ENCODE peak calls at places on chromosome 16, in eight cellular contexts. F is AG09309, H is prostate gland, E is PC-9, S is A549, X is hepatocyte, U is GM10248, J is osteocyte. G is an unnamed sample.

GRCh38 chr16:49203361-49203760 is 78.3 kb downstream of the CBLN1 start:
- DNase-seq in E (no peak), F (no peak), U (no peak), H (no peak), X (no peak), J (peak), S (no peak), G (no peak)

GRCh38 chr16:57422026-57422944 is 17.7 kb downstream of the CCL17 start:
- DNase-seq in X (peak), F (no peak), J (no peak), S (peak), H (peak), U (no peak), E (peak), G (no peak)

GRCh38 chr16:28191364-28191985 is 20.3 kb downstream of the XPO6 start:
- DNase-seq in J (no peak), H (peak), U (no peak), S (no peak), X (no peak), E (no peak), F (no peak), G (no peak)

GRCh38 chr16:24939224-24939623 is 75.9 kb downstream of the ARHGAP17 start:
- DNase-seq in X (no peak), H (no peak), E (no peak), S (no peak), F (no peak), J (no peak), U (no peak), G (no peak)

GRCh38 chr16:80631581-80631980 is 90.8 kb downstream of the DYNLRB2 start:
- DNase-seq in U (no peak), S (no peak), E (no peak), J (no peak), H (no peak), F (no peak), X (no peak), G (no peak)

GRCh38 chr16:13864689-13865088 is 55.3 kb upstream of the ERCC4 start:
- DNase-seq in S (no peak), U (no peak), E (no peak), X (no peak), F (no peak), J (no peak), H (no peak), G (no peak)

GRCh38 chr16:14501331-14502255 is 128.5 kb downstream of the PARN start:
- DNase-seq in E (peak), U (no peak), X (peak), J (peak), S (peak), H (peak), F (peak), G (no peak)

GRCh38 chr16:6265956-6266355 is 1066.7 kb upstream of the RBFOX1 start:
- DNase-seq in X (no peak), J (no peak), H (no peak), E (no peak), U (no peak), F (no peak), S (no peak), G (no peak)

GRCh38 chr16:89584768-89585549 is 9.4 kb downstream of the CPNE7 start:
- DNase-seq in J (no peak), X (no peak), H (no peak), U (no peak), F (no peak), E (no peak), S (no peak), G (no peak)

GRCh38 chr16:60642956-60643355 is 1393.3 kb downstream of the CDH8 start:
- DNase-seq in F (no peak), E (no peak), J (no peak), H (no peak), X (no peak), U (no peak), S (no peak), G (no peak)

GRCh38 chr16:58652741-58653140 is 23.1 kb upstream of the CNOT1 start:
- DNase-seq in E (no peak), S (peak), H (no peak), U (no peak), X (no peak), F (no peak), J (no peak), G (no peak)

GRCh38 chr16:23014592-23014991 is 134.7 kb downstream of the USP31 start:
- DNase-seq in J (no peak), X (no peak), F (no peak), E (no peak), U (no peak), S (peak), H (no peak), G (no peak)

GRCh38 chr16:23016372-23016771 is 132.9 kb downstream of the USP31 start:
- DNase-seq in F (no peak), U (no peak), X (no peak), S (no peak), E (no peak), H (no peak), J (no peak), G (no peak)

GRCh38 chr16:79639576-79640311 is 39.2 kb upstream of the MAF start:
- DNase-seq in S (peak), U (no peak), X (peak), F (no peak), E (no peak), J (no peak), H (peak), G (no peak)

GRCh38 chr16:50315346-50315997 is 49.1 kb downstream of the ADCY7 start:
- DNase-seq in E (no peak), S (no peak), J (no peak), H (no peak), F (no peak), U (no peak), X (peak), G (no peak)

GRCh38 chr16:76487411-76488064 is 210.3 kb downstream of the CNTNAP4 start:
- DNase-seq in J (no peak), S (no peak), X (no peak), F (no peak), U (no peak), H (no peak), E (no peak), G (no peak)

GRCh38 chr16:9016824-9017223 is 53.1 kb upstream of the USP7 start:
- DNase-seq in X (no peak), U (no peak), H (no peak), E (no peak), S (no peak), J (no peak), F (no peak), G (no peak)

GRCh38 chr16:77931058-77931457 is 91.3 kb upstream of the CLEC3A start:
- DNase-seq in F (no peak), J (no peak), S (no peak), H (no peak), E (no peak), U (no peak), X (no peak), G (no peak)

DNA sequence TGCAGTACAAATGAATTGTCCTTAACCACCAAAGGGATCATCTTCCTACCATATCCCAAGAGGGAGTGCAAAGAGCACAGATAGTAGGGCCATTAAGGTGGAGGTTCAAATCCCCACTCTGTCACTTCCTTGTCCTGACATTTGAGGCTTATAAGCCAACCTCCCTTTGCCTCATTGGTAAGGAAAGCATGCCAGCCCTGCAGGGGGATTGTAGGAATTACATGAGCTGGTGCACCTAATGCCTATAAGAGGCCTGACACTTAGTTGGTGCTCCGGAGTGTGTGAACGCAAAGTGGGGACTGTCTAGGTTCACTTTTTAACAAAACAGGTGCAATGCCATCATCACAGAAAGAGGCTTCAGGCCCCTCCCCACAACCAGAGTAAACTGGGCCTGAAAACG is 374.4 kb downstream of the SNX29 start:
- DNase-seq in X (no peak), J (no peak), U (no peak), E (no peak), H (no peak), S (peak), F (no peak), G (no peak)
- TF ChIP-seq CTCF in X (no peak), J (no peak), U (no peak), E (no peak), H (no peak), S (no peak), F (no peak), G (no peak)

GRCh38 chr16:75062135-75062943 is 54.2 kb downstream of the LDHD start:
- DNase-seq in J (no peak), X (no peak), U (no peak), S (no peak), F (no peak), H (no peak), E (peak), G (no peak)

GRCh38 chr16:75063549-75064082 is 53.0 kb downstream of the LDHD start:
- DNase-seq in J (no peak), S (no peak), E (no peak), X (no peak), F (no peak), H (no peak), U (no peak), G (no peak)

GRCh38 chr16:75064403-75065148 is 52.0 kb downstream of the LDHD start:
- DNase-seq in S (no peak), E (peak), J (no peak), U (no peak), X (peak), H (peak), F (no peak), G (no peak)

GRCh38 chr16:75061677-75062076 is 54.9 kb downstream of the LDHD start:
- DNase-seq in S (no peak), X (no peak), F (no peak), E (no peak), U (no peak), H (no peak), J (no peak), G (no peak)

DNA sequence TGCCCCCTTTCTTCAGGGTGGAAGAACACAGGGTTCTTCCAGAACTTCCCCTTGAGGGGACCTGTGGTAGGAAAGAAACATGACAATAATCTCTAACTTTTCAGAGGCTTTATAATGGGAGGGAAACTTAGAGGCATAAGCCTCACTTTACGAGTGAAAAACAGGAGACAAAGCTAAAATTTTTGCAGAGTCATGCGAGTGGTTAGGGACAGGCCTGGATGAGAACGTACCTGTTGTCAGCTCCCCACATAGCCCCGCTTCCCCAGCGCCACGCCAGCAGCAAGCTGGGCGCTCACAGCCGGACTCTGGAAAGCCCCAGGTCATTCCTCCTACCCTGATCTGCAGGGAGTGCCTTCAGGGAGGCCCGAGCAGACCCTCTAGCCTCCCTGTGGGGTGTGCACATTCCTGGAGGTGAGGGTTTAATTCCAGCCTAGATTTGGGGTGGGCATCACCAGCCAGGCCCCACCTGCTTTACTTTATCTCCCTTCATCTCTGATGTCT is 53.6 kb downstream of the LDHD start:
- DNase-seq in U (no peak), S (no peak), H (no peak), F (no peak), J (no peak), X (no peak), E (peak), G (no peak)
- TF ChIP-seq CTCF in U (no peak), S (no peak), H (no peak), F (no peak), J (no peak), X (no peak), E (no peak), G (no peak)

GRCh38 chr16:67199011-67199807 is at the start of gene ELMO3:
- DNase-seq in H (peak), X (peak), F (no peak), S (no peak), J (no peak), E (peak), U (no peak), G (peak)
- TF ChIP-seq CTCF in H (no peak), X (peak), F (peak), S (no peak), J (peak), E (peak), U (no peak), G (no peak)

DNA sequence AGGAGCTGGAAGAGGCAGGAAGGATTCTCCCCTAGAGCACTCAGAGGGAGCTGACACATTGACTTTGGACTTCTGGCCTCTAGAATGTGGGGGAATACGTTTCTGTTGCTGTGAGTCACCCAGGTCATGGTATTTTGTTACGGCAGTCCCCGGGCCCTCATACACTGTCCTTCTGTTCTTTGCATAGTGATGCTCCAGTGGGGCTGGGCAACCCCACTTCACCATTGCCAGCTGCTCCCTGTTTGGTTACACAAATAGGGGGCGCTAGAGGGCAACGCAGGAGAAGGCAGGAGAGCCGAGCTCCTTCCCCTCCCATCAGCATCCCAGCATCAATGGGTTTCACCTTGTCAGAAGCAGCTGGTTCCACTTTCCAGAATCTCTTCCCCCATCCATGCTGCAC is 257.7 kb upstream of the FOXF1 start:
- DNase-seq in X (peak), S (peak), E (no peak), U (no peak), F (no peak), J (no peak), H (no peak), G (no peak)
- TF ChIP-seq CTCF in X (peak), S (peak), E (peak), U (peak), F (peak), J (peak), H (no peak), G (no peak)

GRCh38 chr16:30525844-30526136 is 576 bp downstream of the ZNF768 start:
- DNase-seq in H (no peak), F (no peak), E (no peak), J (no peak), X (no peak), S (no peak), U (no peak), G (no peak)

GRCh38 chr16:30527635-30528178 is 1.3 kb upstream of the ZNF768 start:
- DNase-seq in X (no peak), U (peak), F (no peak), S (no peak), E (peak), H (peak), J (no peak), G (peak)

GRCh38 chr16:30526137-30526822 is at the start of gene ZNF768:
- DNase-seq in X (peak), S (peak), E (peak), J (no peak), U (peak), F (no peak), H (no peak), G (peak)

GRCh38 chr16:30528799-30529457 is 2.6 kb upstream of the ZNF768 start:
- DNase-seq in S (no peak), J (no peak), E (no peak), X (no peak), F (no peak), H (no peak), U (no peak), G (no peak)

GRCh38 chr16:30526823-30527634 is 663 bp upstream of the ZNF768 start:
- DNase-seq in H (peak), X (peak), E (peak), F (peak), U (peak), S (peak), J (peak), G (peak)
- TF ChIP-seq CTCF in H (no peak), X (peak), E (peak), F (peak), U (peak), S (peak), J (peak), G (no peak)

GRCh38 chr16:10822702-10823101 is 4.1 kb upstream of the TVP23A start:
- DNase-seq in X (no peak), E (no peak), F (no peak), U (no peak), H (no peak), J (no peak), S (no peak), G (no peak)
- TF ChIP-seq CTCF in X (no peak), E (no peak), F (no peak), U (no peak), H (no peak), J (no peak), S (no peak), G (no peak)

GRCh38 chr16:1550696-1551095 is 17.2 kb downstream of the TMEM204 start:
- DNase-seq in F (no peak), E (no peak), U (no peak), X (no peak), H (no peak), S (no peak), J (no peak), G (no peak)

GRCh38 chr16:1548727-1549126 is 15.3 kb downstream of the TMEM204 start:
- DNase-seq in X (no peak), S (no peak), U (no peak), F (no peak), H (peak), J (no peak), E (no peak), G (no peak)

GRCh38 chr16:1552129-1552528 is 18.7 kb downstream of the TMEM204 start:
- DNase-seq in X (no peak), J (no peak), E (no peak), U (no peak), S (no peak), H (no peak), F (no peak), G (no peak)

GRCh38 chr16:1550061-1550460 is 16.6 kb downstream of the TMEM204 start:
- DNase-seq in X (no peak), S (no peak), H (no peak), F (no peak), U (no peak), E (no peak), J (no peak), G (no peak)

DNA sequence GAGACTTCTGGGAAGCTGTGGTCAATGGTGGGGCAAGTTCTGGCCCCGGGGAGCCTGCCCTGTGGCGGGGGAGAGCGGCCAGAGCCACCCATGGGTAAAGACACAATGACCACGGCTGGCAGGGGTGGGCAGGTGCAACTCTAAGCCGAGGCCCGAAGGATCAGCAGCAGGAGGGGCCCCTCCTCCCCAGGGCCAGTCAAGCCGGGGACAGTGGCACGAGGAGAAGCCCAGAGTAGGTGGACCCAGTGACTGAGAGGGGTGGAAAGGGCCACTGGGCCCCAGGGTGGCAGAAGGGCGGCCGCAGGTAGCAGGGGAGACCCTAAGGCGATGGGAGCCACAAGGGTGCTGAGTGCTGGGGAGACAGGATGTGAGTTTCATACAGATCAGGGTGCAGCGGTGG is 17.7 kb downstream of the TMEM204 start:
- DNase-seq in X (no peak), H (no peak), J (no peak), F (no peak), S (no peak), E (no peak), U (no peak), G (no peak)
- TF ChIP-seq CTCF in X (no peak), H (no peak), J (no peak), F (no peak), S (no peak), E (no peak), U (no peak), G (no peak)

GRCh38 chr16:84397090-84397489 is 28.8 kb downstream of the ATP2C2 start:
- DNase-seq in U (no peak), F (no peak), S (peak), X (no peak), E (no peak), J (no peak), H (no peak), G (no peak)
- TF ChIP-seq CTCF in U (no peak), F (peak), S (peak), X (no peak), E (peak), J (no peak), H (no peak), G (no peak)

DNA sequence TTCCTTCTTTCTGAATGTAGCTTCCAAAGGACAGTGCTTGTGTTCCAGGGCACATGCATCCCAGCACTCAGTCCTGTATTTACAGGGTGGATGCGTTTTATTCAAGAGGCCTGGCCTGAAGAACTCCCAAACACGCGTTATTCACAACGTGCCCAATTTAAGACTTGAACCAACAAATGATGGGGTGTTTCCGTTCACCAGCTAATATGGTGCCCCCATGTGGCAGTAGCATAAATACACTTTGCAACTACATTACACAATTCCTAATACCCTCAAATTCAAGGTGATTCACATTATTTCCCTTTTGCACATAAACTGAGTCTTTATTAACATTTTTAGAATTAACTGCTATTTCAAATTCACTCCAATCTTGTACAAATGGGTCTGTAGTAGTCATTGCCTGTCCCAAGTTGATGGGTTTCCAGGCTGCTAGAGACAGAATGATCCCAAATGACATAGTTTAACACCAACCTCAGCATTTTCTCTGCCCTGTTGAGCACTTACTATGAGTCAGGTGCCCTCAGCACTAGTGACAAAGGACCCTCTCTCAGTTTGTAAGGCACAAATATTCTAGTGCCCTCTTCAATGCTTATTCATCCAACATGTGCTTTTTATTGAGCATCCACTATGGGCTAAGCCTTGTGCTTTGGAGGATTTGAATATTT is 26.9 kb downstream of the HSD17B2 start:
- DNase-seq in U (peak), S (peak), X (no peak), J (no peak), H (no peak), E (no peak), F (no peak), G (peak)
- TF ChIP-seq CTCF in U (peak), S (peak), X (peak), J (peak), H (no peak), E (peak), F (peak), G (peak)